ENCODE peak calls at places on chromosomes 4 and X, in ten cellular contexts. U, B, A, O, L, Y, H, D, T and V are unnamed samples.

GRCh38 chr4:186485621-186486062 is 69.7 kb downstream of the MTNR1A start:
- DNase-seq in U (no peak), B (no peak), A (peak), O (no peak), L (no peak), Y (no peak), H (peak), D (no peak), T (no peak), V (no peak)

GRCh38 chrX:20205927-20206708 is 60.6 kb downstream of the RPS6KA3 start:
- DNase-seq in U (no peak), B (no peak), A (no peak), O (no peak), L (no peak), Y (no peak), H (no peak), D (peak), T (no peak), V (no peak)

GRCh38 chr4:29467044-29467717 is 1253.0 kb upstream of the PCDH7 start:
- DNase-seq in U (peak), B (no peak), A (no peak), O (no peak), L (no peak), Y (no peak), H (no peak), D (no peak), T (no peak), V (no peak)

GRCh38 chr4:27198971-27199370 is 338.3 kb downstream of the STIM2 start:
- DNase-seq in U (no peak), B (no peak), A (no peak), O (no peak), L (no peak), Y (no peak), H (no peak), D (no peak), T (no peak), V (peak)

GRCh38 chrX:103310592-103311400 is at the start of gene BEX2:
- DNase-seq in U (no peak), B (no peak), A (peak), O (no peak), L (peak), Y (peak), H (peak), D (peak), T (peak), V (peak)

GRCh38 chrX:25432396-25432795 is 416.6 kb upstream of the ARX start:
- DNase-seq in U (no peak), B (no peak), A (no peak), O (no peak), L (no peak), Y (no peak), H (no peak), D (no peak), T (no peak), V (no peak)

GRCh38 chr4:41569957-41570356 is 32.0 kb downstream of the LIMCH1 start:
- DNase-seq in U (no peak), B (no peak), A (no peak), O (no peak), L (no peak), Y (no peak), H (no peak), D (no peak), T (no peak), V (peak)

GRCh38 chrX:151973262-151973661 is 1.2 kb downstream of the GABRE start:
- DNase-seq in U (no peak), B (no peak), A (no peak), O (no peak), L (no peak), Y (no peak), H (no peak), D (no peak), T (no peak), V (no peak)

GRCh38 chr4:156255205-156255604 is 301.5 kb upstream of the CTSO start:
- DNase-seq in U (no peak), B (no peak), A (no peak), O (no peak), L (no peak), Y (no peak), H (no peak), D (no peak), T (no peak), V (no peak)

GRCh38 chr4:23881674-23882337 is 8.0 kb downstream of the PPARGC1A start:
- DNase-seq in U (no peak), B (peak), A (no peak), O (no peak), L (no peak), Y (peak), H (no peak), D (no peak), T (no peak), V (no peak)

GRCh38 chr4:158169516-158169915 is 3.3 kb downstream of the GASK1B start:
- DNase-seq in U (no peak), B (no peak), A (no peak), O (no peak), L (no peak), Y (no peak), H (no peak), D (no peak), T (no peak), V (peak)

GRCh38 chr4:16289872-16290554 is 63.7 kb upstream of the TAPT1 start:
- DNase-seq in U (peak), B (peak), A (no peak), O (peak), L (peak), Y (peak), H (no peak), D (no peak), T (no peak), V (no peak)

GRCh38 chrX:77398341-77398740 is 48.8 kb upstream of the FGF16 start:
- DNase-seq in U (no peak), B (no peak), A (no peak), O (no peak), L (no peak), Y (no peak), H (no peak), D (no peak), T (no peak), V (no peak)

GRCh38 chr4:139229534-139230039 is 50.4 kb downstream of the MGARP start:
- DNase-seq in U (peak), B (peak), A (no peak), O (no peak), L (peak), Y (peak), H (no peak), D (no peak), T (no peak), V (no peak)

GRCh38 chrX:17459008-17459407 is 84.0 kb downstream of the NHS start:
- DNase-seq in U (no peak), B (no peak), A (no peak), O (no peak), L (no peak), Y (no peak), H (no peak), D (no peak), T (no peak), V (no peak)

GRCh38 chr4:28675582-28675981 is 1814.9 kb downstream of the STIM2 start:
- DNase-seq in U (no peak), B (no peak), A (no peak), O (no peak), L (no peak), Y (no peak), H (no peak), D (no peak), T (no peak), V (no peak)

GRCh38 chr4:184275766-184276165 is 58.1 kb upstream of the ENPP6 start:
- DNase-seq in U (no peak), B (no peak), A (no peak), O (no peak), L (no peak), Y (peak), H (no peak), D (no peak), T (no peak), V (no peak)

GRCh38 chrX:31508338-31508737 is 436.5 kb upstream of the FTHL17 start:
- DNase-seq in U (no peak), B (no peak), A (no peak), O (no peak), L (no peak), Y (no peak), H (no peak), D (no peak), T (no peak), V (no peak)

GRCh38 chrX:154484255-154485149 is 1.9 kb downstream of the UBL4A start:
- DNase-seq in U (no peak), B (no peak), A (no peak), O (no peak), L (no peak), Y (peak), H (no peak), D (no peak), T (no peak), V (no peak)

GRCh38 chr4:140691369-140691768 is 64.8 kb downstream of the TBC1D9 start:
- DNase-seq in U (no peak), B (no peak), A (peak), O (no peak), L (no peak), Y (no peak), H (no peak), D (no peak), T (no peak), V (no peak)

GRCh38 chrX:125940985-125941384 is 225.1 kb downstream of the DCAF12L2 start:
- DNase-seq in U (no peak), B (no peak), A (no peak), O (no peak), L (no peak), Y (no peak), H (no peak), D (no peak), T (no peak), V (no peak)

GRCh38 chr4:45442466-45442865 is 681.4 kb downstream of the GABRG1 start:
- DNase-seq in U (peak), B (peak), A (peak), O (no peak), L (no peak), Y (no peak), H (no peak), D (no peak), T (no peak), V (peak)

GRCh38 chr4:145760961-145761929 is 81.3 kb downstream of the C4orf51 start:
- DNase-seq in U (no peak), B (no peak), A (no peak), O (no peak), L (no peak), Y (no peak), H (peak), D (no peak), T (no peak), V (no peak)

GRCh38 chrX:120769576-120770341 is 105.9 kb downstream of the CT47B1 start:
- DNase-seq in U (peak), B (peak), A (peak), O (no peak), L (peak), Y (peak), H (no peak), D (no peak), T (no peak), V (no peak)

GRCh38 chr4:154024097-154024496 is 235.2 kb upstream of the SFRP2 start:
- DNase-seq in U (peak), B (peak), A (peak), O (no peak), L (no peak), Y (no peak), H (no peak), D (peak), T (no peak), V (peak)

GRCh38 chr4:53605783-53606182 is 14.5 kb upstream of the LNX1 start:
- DNase-seq in U (no peak), B (no peak), A (no peak), O (no peak), L (no peak), Y (no peak), H (no peak), D (no peak), T (no peak), V (no peak)

GRCh38 chrX:53992589-53992988 is 51.7 kb downstream of the PHF8 start:
- DNase-seq in U (no peak), B (no peak), A (no peak), O (no peak), L (no peak), Y (no peak), H (no peak), D (no peak), T (no peak), V (no peak)

GRCh38 chrX:41823402-41823801 is 99.4 kb downstream of the GPR82 start:
- DNase-seq in U (no peak), B (no peak), A (no peak), O (no peak), L (no peak), Y (no peak), H (no peak), D (no peak), T (no peak), V (no peak)

GRCh38 chrX:1086444-1087409 is 125.7 kb downstream of the CRLF2 start:
- DNase-seq in U (no peak), B (no peak), A (no peak), O (no peak), L (no peak), Y (peak), H (no peak), D (no peak), T (no peak), V (no peak)

GRCh38 chrX:78527263-78527662 is 131.9 kb downstream of the RTL3 start:
- DNase-seq in U (no peak), B (no peak), A (no peak), O (no peak), L (no peak), Y (peak), H (no peak), D (peak), T (no peak), V (no peak)

GRCh38 chrX:43953218-43953617 is 20.0 kb downstream of the NDP start:
- DNase-seq in U (no peak), B (no peak), A (no peak), O (no peak), L (no peak), Y (no peak), H (no peak), D (no peak), T (no peak), V (no peak)

GRCh38 chr4:168643083-168643795 is 146.4 kb downstream of the PALLD start:
- DNase-seq in U (no peak), B (no peak), A (no peak), O (no peak), L (no peak), Y (no peak), H (no peak), D (no peak), T (no peak), V (no peak)

GRCh38 chr4:170872794-170873193 is 783.0 kb upstream of the AADAT start:
- DNase-seq in U (no peak), B (no peak), A (no peak), O (no peak), L (no peak), Y (no peak), H (no peak), D (no peak), T (no peak), V (no peak)